ENCODE peak calls at places on chromosomes 2 and 18, in four cellular contexts. C is endothelial cell, R is chondrocyte, B is cardiac fibroblast. J is an unnamed sample.

GRCh38 chr18:12304351-12305210 is 3.5 kb upstream of the TUBB6 start:
- DNase-seq in C (no peak), R (no peak), B (no peak), J (no peak)

GRCh38 chr18:5527603-5528002 is 16.2 kb downstream of the EPB41L3 start:
- DNase-seq in R (no peak), B (peak), C (no peak), J (no peak)

GRCh38 chr2:228268756-228269155 is 87.3 kb upstream of the SPHKAP start:
- DNase-seq in C (no peak), B (no peak), R (no peak), J (no peak)

GRCh38 chr18:76491801-76492668 is 3.0 kb downstream of the ZNF516 start:
- DNase-seq in B (peak), C (peak), R (peak), J (no peak)

GRCh38 chr2:120568975-120569268 is 166.7 kb upstream of the GLI2 start:
- DNase-seq in B (no peak), R (no peak), C (no peak), J (no peak)

GRCh38 chr18:28112056-28112470 is 64.9 kb downstream of the CDH2 start:
- DNase-seq in C (no peak), B (peak), R (no peak), J (no peak)

GRCh38 chr2:206212673-206213513 is 53.2 kb downstream of the EEF1B2 start:
- DNase-seq in R (no peak), B (peak), C (no peak), J (no peak)

GRCh38 chr2:239052046-239052445 is 204.2 kb downstream of the TWIST2 start:
- DNase-seq in R (no peak), C (no peak), B (no peak), J (no peak)

GRCh38 chr2:236610991-236611821 is 41.6 kb downstream of the ACKR3 start:
- DNase-seq in B (no peak), C (no peak), R (no peak), J (no peak)

GRCh38 chr2:237227190-237227988 is 141.7 kb downstream of the COPS8 start:
- DNase-seq in R (no peak), C (no peak), B (peak), J (no peak)

GRCh38 chr2:108575132-108575966 is 41.1 kb downstream of the LIMS1 start:
- DNase-seq in R (no peak), C (no peak), B (peak), J (no peak)

GRCh38 chr2:212595036-212595654 is 56.5 kb upstream of the ERBB4 start:
- DNase-seq in B (peak), C (no peak), R (no peak), J (no peak)

GRCh38 chr18:37533647-37534565 is 31.7 kb downstream of the CELF4 start:
- DNase-seq in C (no peak), R (no peak), B (no peak), J (no peak)